ENCODE peak calls at places on chromosomes 12 and 14, in nine cellular contexts. M, W, G, Y, U, K, P, C and Q are unnamed samples.

GRCh38 chr14:74658535-74659130 is 46.6 kb upstream of the LTBP2 start:
- DNase-seq in W (no peak), G (no peak), Y (no peak), U (no peak), K (no peak), C (no peak), M (no peak), P (peak), Q (no peak)

GRCh38 chr12:98744692-98745091 is 99.6 kb downstream of the APAF1 start:
- DNase-seq in W (no peak), P (no peak), G (no peak), Y (no peak), C (no peak), U (no peak), K (no peak), M (no peak), Q (no peak)

GRCh38 chr14:37247777-37248461 is 50.2 kb downstream of the MIPOL1 start:
- DNase-seq in U (no peak), G (no peak), W (no peak), M (no peak), P (no peak), Y (peak), K (no peak), C (no peak), Q (no peak)

GRCh38 chr12:129067482-129067881 is 214.2 kb downstream of the GLT1D1 start:
- DNase-seq in Y (peak), K (no peak), M (no peak), U (no peak), G (no peak), W (no peak), P (no peak), C (no peak), Q (peak)

GRCh38 chr12:121797937-121798801 is 4.7 kb upstream of the RHOF start:
- DNase-seq in P (no peak), M (no peak), Y (no peak), C (no peak), W (no peak), U (no peak), G (peak), K (no peak), Q (peak)

GRCh38 chr12:119694111-119694510 is 26.2 kb downstream of the PRKAB1 start:
- DNase-seq in K (no peak), C (no peak), G (no peak), M (no peak), Y (no peak), W (no peak), P (no peak), U (no peak), Q (no peak)

GRCh38 chr14:101473045-101473729 is 88.1 kb upstream of the DIO3 start:
- DNase-seq in K (no peak), P (no peak), M (no peak), Y (no peak), W (no peak), U (no peak), G (no peak), C (no peak), Q (no peak)

GRCh38 chr12:111578971-111579340 is 20.2 kb downstream of the ATXN2 start:
- DNase-seq in K (no peak), C (no peak), G (no peak), W (no peak), P (no peak), M (no peak), Y (no peak), U (no peak), Q (no peak)

GRCh38 chr14:89060191-89060590 is 235.7 kb downstream of the TTC8 start:
- DNase-seq in P (no peak), U (no peak), G (no peak), W (no peak), K (no peak), Y (no peak), C (no peak), M (no peak), Q (no peak)

GRCh38 chr14:86057018-86057667 is 527.2 kb downstream of the FLRT2 start:
- DNase-seq in M (peak), G (no peak), C (no peak), K (peak), P (peak), U (no peak), Y (peak), W (peak), Q (no peak)

GRCh38 chr14:34527591-34527990 is 11.9 kb downstream of the EAPP start:
- DNase-seq in W (no peak), P (no peak), Y (no peak), G (no peak), U (no peak), C (no peak), M (no peak), K (no peak), Q (no peak)

GRCh38 chr14:102020058-102020971 is 55.9 kb downstream of the DYNC1H1 start:
- DNase-seq in M (peak), C (no peak), P (no peak), K (no peak), W (peak), U (no peak), Y (no peak), G (no peak), Q (no peak)

GRCh38 chr12:89319606-89320005 is 32.7 kb downstream of the DUSP6 start:
- DNase-seq in K (no peak), C (no peak), W (no peak), M (no peak), Y (no peak), P (no peak), U (no peak), G (no peak), Q (no peak)

GRCh38 chr12:15829949-15830348 is 40.8 kb upstream of the EPS8 start:
- DNase-seq in U (no peak), G (no peak), W (no peak), P (peak), Y (no peak), C (no peak), K (no peak), M (no peak), Q (no peak)

GRCh38 chr12:105741786-105742566 is 396.8 kb downstream of the NUAK1 start:
- DNase-seq in C (no peak), M (no peak), U (no peak), G (no peak), P (peak), K (no peak), Y (no peak), W (no peak), Q (no peak)

GRCh38 chr12:26832817-26833691 is at the start of gene ITPR2:
- DNase-seq in M (peak), Y (peak), W (peak), K (peak), P (peak), U (no peak), G (peak), C (peak), Q (peak)